ENCODE peak calls at places on chromosomes 7 and 10, in nine cellular contexts. V, N, E, G, A, M, S, I and Q are unnamed samples.

GRCh38 chr7:121178452-121178851 is 150.3 kb upstream of the WNT16 start:
- DNase-seq in V (no peak), N (no peak), E (no peak), G (no peak), A (no peak), M (no peak), S (no peak), I (no peak), Q (no peak)

GRCh38 chr10:113709221-113709838 is 29.6 kb downstream of the CASP7 start:
- DNase-seq in V (peak), N (no peak), E (no peak), G (no peak), A (peak), M (peak), S (no peak), I (no peak), Q (no peak)

GRCh38 chr7:87712571-87712970 is 84.4 kb downstream of the RUNDC3B start:
- DNase-seq in V (peak), N (no peak), E (no peak), G (no peak), A (peak), M (no peak), S (no peak), I (no peak), Q (no peak)

GRCh38 chr10:48496105-48496830 is 108.6 kb downstream of the ARHGAP22 start:
- DNase-seq in V (no peak), N (no peak), E (no peak), G (no peak), A (no peak), M (no peak), S (no peak), I (no peak), Q (no peak)

GRCh38 chr7:12564996-12565764 is 5.3 kb upstream of the SCIN start:
- DNase-seq in V (peak), N (no peak), E (no peak), G (no peak), A (no peak), M (peak), S (no peak), I (no peak), Q (no peak)

GRCh38 chr10:122126763-122127659 is 138.0 kb downstream of the TACC2 start:
- DNase-seq in V (peak), N (no peak), E (no peak), G (no peak), A (peak), M (peak), S (no peak), I (no peak), Q (no peak)

GRCh38 chr10:56068473-56069263 is 292.4 kb downstream of the ZWINT start:
- DNase-seq in V (no peak), N (no peak), E (no peak), G (no peak), A (no peak), M (no peak), S (no peak), I (no peak), Q (no peak)

GRCh38 chr10:131202964-131203363 is 108.6 kb downstream of the TCERG1L start:
- DNase-seq in V (no peak), N (no peak), E (no peak), G (no peak), A (no peak), M (no peak), S (no peak), I (no peak), Q (no peak)

GRCh38 chr10:46255696-46256355 is 31.0 kb upstream of the ANTXRL start:
- DNase-seq in V (peak), N (no peak), E (peak), G (peak), A (no peak), M (peak), S (peak), I (peak), Q (no peak)

GRCh38 chr7:25351761-25352160 is 123.5 kb upstream of the NPVF start:
- DNase-seq in V (no peak), N (no peak), E (no peak), G (no peak), A (no peak), M (no peak), S (no peak), I (no peak), Q (no peak)

GRCh38 chr7:48421357-48421756 is 250.1 kb downstream of the ABCA13 start:
- DNase-seq in V (peak), N (no peak), E (no peak), G (no peak), A (peak), M (no peak), S (no peak), I (no peak), Q (no peak)

GRCh38 chr10:23197416-23197861 is 5.3 kb downstream of the PTF1A start:
- DNase-seq in V (no peak), N (no peak), E (no peak), G (no peak), A (no peak), M (no peak), S (no peak), I (no peak), Q (no peak)

GRCh38 chr10:45420453-45421192 is 46.6 kb downstream of the ALOX5 start:
- DNase-seq in V (peak), N (peak), E (peak), G (peak), A (peak), M (peak), S (peak), I (peak), Q (no peak)

GRCh38 chr7:2821161-2821841 is 22.8 kb downstream of the GNA12 start:
- DNase-seq in V (peak), N (no peak), E (no peak), G (no peak), A (peak), M (peak), S (no peak), I (no peak), Q (no peak)

GRCh38 chr10:35516102-35516670 is 89.0 kb upstream of the GJD4 start:
- DNase-seq in V (no peak), N (no peak), E (no peak), G (no peak), A (no peak), M (no peak), S (no peak), I (no peak), Q (no peak)

GRCh38 chr7:81616951-81617350 is 152.9 kb downstream of the HGF start:
- DNase-seq in V (peak), N (no peak), E (no peak), G (no peak), A (peak), M (peak), S (no peak), I (no peak), Q (no peak)

GRCh38 chr10:52423369-52423768 is 109.3 kb downstream of the DKK1 start:
- DNase-seq in V (peak), N (no peak), E (no peak), G (no peak), A (no peak), M (peak), S (no peak), I (no peak), Q (no peak)

GRCh38 chr10:63702107-63702506 is 180.9 kb downstream of the REEP3 start:
- DNase-seq in V (no peak), N (no peak), E (no peak), G (no peak), A (no peak), M (peak), S (no peak), I (no peak), Q (no peak)

GRCh38 chr7:13641699-13642098 is 347.8 kb downstream of the ETV1 start:
- DNase-seq in V (peak), N (no peak), E (no peak), G (no peak), A (peak), M (peak), S (no peak), I (no peak), Q (no peak)

GRCh38 chr10:67079126-67079525 is 153.3 kb downstream of the LRRTM3 start:
- DNase-seq in V (peak), N (no peak), E (no peak), G (no peak), A (no peak), M (no peak), S (peak), I (no peak), Q (no peak)

GRCh38 chr7:36264123-36264916 is 111.3 kb downstream of the EEPD1 start:
- DNase-seq in V (no peak), N (no peak), E (no peak), G (no peak), A (no peak), M (peak), S (no peak), I (peak), Q (no peak)

GRCh38 chr10:18501610-18502009 is 149.8 kb downstream of the NSUN6 start:
- DNase-seq in V (no peak), N (no peak), E (no peak), G (no peak), A (no peak), M (no peak), S (no peak), I (no peak), Q (no peak)

GRCh38 chr7:76423666-76424412 is 911 bp upstream of the ZP3 start:
- DNase-seq in V (no peak), N (no peak), E (no peak), G (no peak), A (peak), M (peak), S (no peak), I (no peak), Q (no peak)

GRCh38 chr10:113753020-113753692 is 1.7 kb downstream of the PLEKHS1 start:
- DNase-seq in V (no peak), N (no peak), E (no peak), G (peak), A (no peak), M (peak), S (no peak), I (no peak), Q (no peak)

GRCh38 chr10:72567421-72567820 is 58.5 kb downstream of the MICU1 start:
- DNase-seq in V (peak), N (no peak), E (no peak), G (no peak), A (peak), M (peak), S (no peak), I (peak), Q (no peak)

GRCh38 chr10:11886851-11887250 is 63.7 kb downstream of the PROSER2 start:
- DNase-seq in V (peak), N (no peak), E (no peak), G (no peak), A (no peak), M (no peak), S (no peak), I (no peak), Q (no peak)

GRCh38 chr7:112362796-112363195 is 87.5 kb upstream of the IFRD1 start:
- DNase-seq in V (no peak), N (no peak), E (no peak), G (no peak), A (peak), M (no peak), S (no peak), I (no peak), Q (no peak)

GRCh38 chr7:36204044-36204663 is 51.1 kb downstream of the EEPD1 start:
- DNase-seq in V (no peak), N (no peak), E (no peak), G (no peak), A (no peak), M (no peak), S (no peak), I (no peak), Q (no peak)

GRCh38 chr7:148802101-148802493 is 82.0 kb downstream of the EZH2 start:
- DNase-seq in V (no peak), N (no peak), E (no peak), G (no peak), A (no peak), M (no peak), S (no peak), I (no peak), Q (no peak)

GRCh38 chr10:88070080-88070880 is 206.9 kb downstream of the PTEN start:
- DNase-seq in V (peak), N (no peak), E (no peak), G (no peak), A (peak), M (peak), S (no peak), I (no peak), Q (no peak)

GRCh38 chr7:150980663-150981062 is 2.5 kb upstream of the KCNH2 start:
- DNase-seq in V (no peak), N (no peak), E (no peak), G (no peak), A (no peak), M (no peak), S (no peak), I (no peak), Q (no peak)

GRCh38 chr10:92834981-92835380 is 13.3 kb upstream of the EXOC6 start:
- DNase-seq in V (peak), N (no peak), E (no peak), G (no peak), A (peak), M (peak), S (no peak), I (no peak), Q (no peak)

DNA sequence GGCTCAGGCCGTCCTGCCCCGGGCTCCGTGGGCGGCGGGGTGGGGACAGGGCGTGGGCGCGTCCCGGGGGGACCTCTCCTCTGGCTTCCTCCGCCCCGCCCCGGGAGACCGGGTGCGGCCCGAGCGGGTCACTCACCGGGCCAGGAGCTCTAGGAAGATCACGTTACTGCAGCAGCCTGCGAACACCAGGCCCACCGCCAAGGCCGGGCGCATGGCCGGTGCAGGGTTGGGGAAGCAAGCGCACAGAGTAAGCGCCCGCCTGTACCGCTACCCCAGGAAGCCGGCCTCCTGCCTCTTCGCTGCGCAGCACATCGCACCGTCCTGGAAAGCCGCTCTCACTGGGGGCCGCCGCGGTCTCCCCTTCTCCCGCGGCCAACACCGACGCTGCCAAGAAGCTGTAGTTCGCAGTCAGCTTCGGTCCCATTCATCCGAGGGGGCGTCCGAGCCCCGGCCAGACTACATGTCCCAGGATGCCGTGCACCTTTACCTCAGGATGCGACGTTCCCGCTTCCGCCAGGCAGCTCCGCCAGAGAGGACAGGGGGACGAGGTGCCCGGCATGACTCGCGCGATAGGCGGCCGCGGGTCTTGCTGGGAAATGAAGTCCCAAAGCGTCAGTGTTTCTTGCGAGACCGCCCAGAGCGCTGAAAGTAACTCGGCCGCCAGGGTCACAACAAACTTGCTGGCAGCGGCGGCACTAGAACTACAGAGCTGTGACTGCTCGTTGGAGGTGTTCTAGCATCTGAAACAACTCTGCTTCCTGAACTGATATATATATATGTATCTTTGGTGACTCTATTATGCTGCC is at the start of gene SLC35B4:
- DNase-seq in V (peak), N (peak), E (peak), G (peak), A (peak), M (peak), S (peak), I (peak), Q (peak)
- TF ChIP-seq CTCF in V (peak), N (peak), E (peak), G (peak), A (peak), M (peak), S (peak), I (peak), Q (no peak)

DNA sequence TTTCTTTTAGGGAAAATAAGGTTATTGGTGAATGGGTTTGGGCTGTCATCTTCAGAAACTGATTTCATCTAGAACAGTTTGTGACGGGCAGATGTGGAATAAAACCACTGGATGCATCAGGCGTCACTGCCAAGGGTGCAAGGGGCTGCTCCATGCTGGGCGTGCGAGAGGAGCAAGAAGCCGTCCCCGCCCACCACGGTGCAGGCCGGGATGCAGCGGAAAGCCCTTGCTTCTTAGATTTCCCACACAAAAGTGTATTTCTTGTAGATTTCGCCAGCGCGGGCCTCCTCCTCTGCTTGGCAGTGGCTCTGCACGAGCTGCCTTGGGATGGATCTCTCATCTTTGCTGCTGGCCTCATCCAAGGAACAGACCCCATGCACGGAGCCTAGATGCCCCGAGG is 189.3 kb downstream of the CUX1 start:
- DNase-seq in V (no peak), N (no peak), E (no peak), G (no peak), A (no peak), M (no peak), S (no peak), I (no peak), Q (no peak)
- TF ChIP-seq CTCF in V (no peak), N (no peak), E (no peak), G (no peak), A (no peak), M (no peak), S (no peak), I (no peak), Q (no peak)

GRCh38 chr10:3935141-3935540 is 150.1 kb upstream of the KLF6 start:
- DNase-seq in V (peak), N (no peak), E (no peak), G (no peak), A (peak), M (peak), S (no peak), I (peak), Q (no peak)
- TF ChIP-seq CTCF in V (peak), N (no peak), E (no peak), G (no peak), A (peak), M (no peak), S (no peak), I (no peak), Q (no peak)

GRCh38 chr7:45938626-45939302 is 17.7 kb upstream of the IGFBP3 start:
- DNase-seq in V (no peak), N (no peak), E (no peak), G (no peak), A (no peak), M (no peak), S (no peak), I (no peak), Q (no peak)
- TF ChIP-seq CTCF in V (peak), N (no peak), E (no peak), G (no peak), A (peak), M (no peak), S (no peak), I (no peak), Q (no peak)

GRCh38 chr7:132557489-132558044 is 18.7 kb downstream of the PLXNA4 start:
- DNase-seq in V (peak), N (no peak), E (no peak), G (no peak), A (peak), M (no peak), S (no peak), I (no peak), Q (no peak)
- TF ChIP-seq CTCF in V (no peak), N (no peak), E (no peak), G (no peak), A (peak), M (no peak), S (no peak), I (no peak), Q (no peak)

DNA sequence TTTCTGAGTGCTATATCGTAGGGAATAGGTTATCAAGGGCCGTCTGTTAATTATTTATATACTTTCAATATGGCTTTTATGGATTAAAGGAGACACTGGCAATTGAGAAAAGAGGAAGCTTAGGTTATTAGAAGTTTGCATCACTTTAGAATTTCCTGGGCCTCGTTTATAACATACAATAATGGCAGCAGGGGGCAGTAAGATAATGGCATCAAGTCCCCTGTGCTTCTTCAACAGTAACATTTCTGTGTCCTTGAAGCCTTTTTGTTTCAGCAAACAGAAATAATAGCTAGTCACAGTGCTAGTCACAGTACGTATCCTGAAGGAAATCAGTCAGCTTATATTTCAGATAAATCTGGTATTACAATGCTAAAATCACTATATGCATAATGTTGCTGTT is 41.9 kb downstream of the SPAM1 start:
- DNase-seq in V (no peak), N (no peak), E (no peak), G (no peak), A (no peak), M (no peak), S (no peak), I (no peak), Q (no peak)
- TF ChIP-seq CTCF in V (no peak), N (no peak), E (no peak), G (peak), A (no peak), M (no peak), S (peak), I (no peak), Q (no peak)

GRCh38 chr10:75402486-75403143 is 1.1 kb upstream of the ZNF503 start:
- DNase-seq in V (no peak), N (no peak), E (no peak), G (peak), A (no peak), M (no peak), S (peak), I (peak), Q (no peak)

GRCh38 chr10:75400769-75401568 is 595 bp downstream of the ZNF503 start:
- DNase-seq in V (peak), N (no peak), E (no peak), G (peak), A (peak), M (peak), S (peak), I (peak), Q (no peak)

GRCh38 chr10:75403144-75404022 is 1.8 kb upstream of the ZNF503 start:
- DNase-seq in V (peak), N (no peak), E (no peak), G (peak), A (peak), M (peak), S (peak), I (peak), Q (no peak)

GRCh38 chr10:75400163-75400768 is 1.3 kb downstream of the ZNF503 start:
- DNase-seq in V (peak), N (no peak), E (no peak), G (no peak), A (no peak), M (peak), S (no peak), I (no peak), Q (no peak)

DNA sequence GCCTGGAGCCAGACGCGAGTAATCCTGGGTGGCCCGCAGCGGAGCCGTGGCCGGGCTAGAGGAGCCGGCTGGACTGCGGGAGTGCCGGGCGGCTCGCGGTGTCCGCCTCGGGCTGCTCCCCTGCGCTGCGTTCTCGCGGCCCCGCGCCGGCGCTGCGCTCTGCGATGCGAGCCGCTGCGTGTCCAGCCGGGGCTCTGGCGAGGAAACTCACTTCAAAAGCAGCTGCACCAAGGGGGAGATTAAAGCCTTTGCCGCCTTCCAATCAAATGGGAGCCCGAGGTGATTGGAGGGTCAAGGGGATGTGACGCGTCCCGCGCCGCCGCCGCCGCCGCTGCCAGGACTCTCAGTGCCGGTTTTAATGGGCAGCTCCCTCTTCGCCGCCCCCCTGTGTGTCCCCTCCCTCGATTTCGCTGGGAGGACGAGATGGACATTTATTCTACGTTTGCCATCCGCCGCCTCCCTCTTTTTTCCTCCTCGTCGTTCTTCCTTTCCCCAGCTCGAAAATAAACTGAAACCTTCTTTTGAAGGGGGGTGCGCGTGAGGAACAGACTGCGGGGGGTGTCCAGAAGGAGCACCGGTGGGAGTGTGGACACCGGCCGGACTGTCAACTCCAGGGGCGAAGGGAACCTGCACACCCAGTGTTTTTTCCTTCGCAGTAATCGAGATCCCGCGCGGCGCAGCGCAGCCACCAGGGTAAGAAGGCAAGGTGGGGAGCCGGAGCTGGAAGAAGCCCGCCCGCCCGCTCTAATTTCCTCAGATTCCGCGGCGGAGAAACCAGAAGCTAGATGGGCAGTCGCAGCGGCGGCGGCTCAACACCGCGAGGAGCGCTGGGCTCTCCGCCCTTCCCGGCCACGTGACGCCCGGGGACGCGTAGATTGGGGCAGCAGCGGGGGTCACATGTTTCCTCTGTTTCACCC is at the start of gene ZNF503:
- DNase-seq in V (peak), N (peak), E (no peak), G (peak), A (peak), M (peak), S (peak), I (peak), Q (peak)
- TF ChIP-seq CTCF in V (peak), N (peak), E (no peak), G (peak), A (peak), M (no peak), S (peak), I (no peak), Q (no peak)

GRCh38 chr7:30894866-30895408 is 16.7 kb upstream of the AQP1 start:
- DNase-seq in V (no peak), N (no peak), E (no peak), G (no peak), A (no peak), M (peak), S (no peak), I (no peak), Q (no peak)
- TF ChIP-seq CTCF in V (no peak), N (no peak), E (no peak), G (no peak), A (peak), M (peak), S (no peak), I (no peak), Q (no peak)